ENCODE peak calls at places on chromosomes 2 and 18, in five cellular contexts. One of them, this sample, is unnamed.

GRCh38 chr2:181892795-181893435 is 1.4 kb downstream of the ITPRID2 start:
- DNase-seq in IMR-90: peak; percentile 58
- DNase-seq in H9: no peak
- DNase-seq in H1: no peak
- DNase-seq in mesenchymal stem cell: peak; percentile 40
- DNase-seq in this sample: no peak

GRCh38 chr2:232892221-232892620 is 22.2 kb downstream of the SNORC start:
- DNase-seq in IMR-90: no peak
- DNase-seq in H9: no peak
- DNase-seq in H1: no peak
- DNase-seq in mesenchymal stem cell: no peak
- DNase-seq in this sample: no peak

GRCh38 chr2:20600756-20601325 is 50.1 kb downstream of the HS1BP3 start:
- DNase-seq in IMR-90: no peak
- DNase-seq in H9: no peak
- DNase-seq in H1: no peak
- DNase-seq in mesenchymal stem cell: no peak
- DNase-seq in this sample: no peak

GRCh38 chr2:53913721-53914120 is 54.0 kb upstream of the GPR75 start:
- DNase-seq in IMR-90: peak; percentile 61
- DNase-seq in H9: no peak
- DNase-seq in H1: no peak
- DNase-seq in mesenchymal stem cell: peak; percentile 51
- DNase-seq in this sample: no peak

GRCh38 chr2:159243521-159243920 is 43.0 kb downstream of the WDSUB1 start:
- DNase-seq in IMR-90: no peak
- DNase-seq in H9: no peak
- DNase-seq in H1: no peak
- DNase-seq in mesenchymal stem cell: no peak
- DNase-seq in this sample: no peak

GRCh38 chr2:42748846-42749245 is 15.1 kb downstream of the OXER1 start:
- DNase-seq in IMR-90: no peak
- DNase-seq in H9: no peak
- DNase-seq in H1: no peak
- DNase-seq in mesenchymal stem cell: no peak
- DNase-seq in this sample: no peak

GRCh38 chr18:47602273-47602897 is 328.1 kb downstream of the SMAD2 start:
- DNase-seq in IMR-90: no peak
- DNase-seq in H9: no peak
- DNase-seq in H1: no peak
- DNase-seq in mesenchymal stem cell: no peak
- DNase-seq in this sample: no peak

GRCh38 chr2:176682278-176682677 is 413.0 kb downstream of the MTX2 start:
- DNase-seq in IMR-90: no peak
- DNase-seq in H9: no peak
- DNase-seq in H1: no peak
- DNase-seq in mesenchymal stem cell: peak; percentile 7
- DNase-seq in this sample: no peak

GRCh38 chr2:28358668-28359201 is 33.9 kb upstream of the FOSL2 start:
- DNase-seq in IMR-90: no peak
- DNase-seq in H9: no peak
- DNase-seq in H1: no peak
- DNase-seq in mesenchymal stem cell: no peak
- DNase-seq in this sample: no peak

GRCh38 chr2:69956580-69956979 is 4.9 kb downstream of the ASPRV1 start:
- DNase-seq in IMR-90: no peak
- DNase-seq in H9: no peak
- DNase-seq in H1: no peak
- DNase-seq in mesenchymal stem cell: no peak
- DNase-seq in this sample: no peak

GRCh38 chr2:31987454-31987853 is 23.4 kb downstream of the MEMO1 start:
- DNase-seq in IMR-90: peak; percentile 76
- DNase-seq in H9: no peak
- DNase-seq in H1: no peak
- DNase-seq in mesenchymal stem cell: peak; percentile 48
- DNase-seq in this sample: no peak

GRCh38 chr2:230794472-230794871 is 70.3 kb upstream of the ITM2C start:
- DNase-seq in IMR-90: peak; percentile 19
- DNase-seq in H9: no peak
- DNase-seq in H1: no peak
- DNase-seq in mesenchymal stem cell: peak; percentile 84
- DNase-seq in this sample: no peak

GRCh38 chr2:171159326-171160118 is 1.2 kb downstream of the TLK1 start:
- DNase-seq in IMR-90: peak; percentile 80
- DNase-seq in H9: peak; percentile 43
- DNase-seq in H1: peak; percentile 59
- DNase-seq in mesenchymal stem cell: peak; percentile 73
- DNase-seq in this sample: peak; percentile 37

GRCh38 chr2:44902767-44903166 is 38.7 kb upstream of the SIX3 start:
- DNase-seq in IMR-90: no peak
- DNase-seq in H9: no peak
- DNase-seq in H1: no peak
- DNase-seq in mesenchymal stem cell: no peak
- DNase-seq in this sample: no peak

GRCh38 chr2:196266855-196267254 is 95.5 kb upstream of the STK17B start:
- DNase-seq in IMR-90: no peak
- DNase-seq in H9: no peak
- DNase-seq in H1: no peak
- DNase-seq in mesenchymal stem cell: peak; percentile 35
- DNase-seq in this sample: no peak

GRCh38 chr2:46073540-46074018 is 223.6 kb upstream of the EPAS1 start:
- DNase-seq in IMR-90: peak; percentile 97
- DNase-seq in H9: no peak
- DNase-seq in H1: no peak
- DNase-seq in mesenchymal stem cell: peak; percentile 97
- DNase-seq in this sample: no peak

GRCh38 chr2:30487603-30488002 is 40.6 kb downstream of the LCLAT1 start:
- DNase-seq in IMR-90: no peak
- DNase-seq in H9: no peak
- DNase-seq in H1: no peak
- DNase-seq in mesenchymal stem cell: no peak
- DNase-seq in this sample: no peak

GRCh38 chr2:33022989-33023731 is 76.4 kb downstream of the LTBP1 start:
- DNase-seq in IMR-90: peak; percentile 95
- DNase-seq in H9: no peak
- DNase-seq in H1: no peak
- DNase-seq in mesenchymal stem cell: peak; percentile 90
- DNase-seq in this sample: no peak

GRCh38 chr2:234033885-234034284 is 16.6 kb upstream of the SPP2 start:
- DNase-seq in IMR-90: no peak
- DNase-seq in H9: no peak
- DNase-seq in H1: no peak
- DNase-seq in mesenchymal stem cell: no peak
- DNase-seq in this sample: no peak

GRCh38 chr18:13437801-13438506 is 219.4 kb downstream of the LDLRAD4 start:
- DNase-seq in IMR-90: no peak
- DNase-seq in H9: no peak
- DNase-seq in H1: no peak
- DNase-seq in mesenchymal stem cell: no peak
- DNase-seq in this sample: no peak

GRCh38 chr2:46849080-46849715 is 66.4 kb downstream of the MCFD2 start:
- DNase-seq in IMR-90: peak; percentile 76
- DNase-seq in H9: no peak
- DNase-seq in H1: no peak
- DNase-seq in mesenchymal stem cell: no peak
- DNase-seq in this sample: no peak

GRCh38 chr2:30601375-30601774 is 154.3 kb downstream of the LCLAT1 start:
- DNase-seq in IMR-90: no peak
- DNase-seq in H9: no peak
- DNase-seq in H1: no peak
- DNase-seq in mesenchymal stem cell: no peak
- DNase-seq in this sample: no peak

GRCh38 chr2:27029051-27029450 is 3.7 kb upstream of the TMEM214 start:
- DNase-seq in IMR-90: no peak
- DNase-seq in H9: no peak
- DNase-seq in H1: no peak
- DNase-seq in mesenchymal stem cell: no peak
- DNase-seq in this sample: no peak

GRCh38 chr2:156399224-156399949 is 36.8 kb upstream of the GPD2 start:
- DNase-seq in IMR-90: peak; percentile 62
- DNase-seq in H9: peak; percentile 39
- DNase-seq in H1: no peak
- DNase-seq in mesenchymal stem cell: peak; percentile 72
- DNase-seq in this sample: no peak

GRCh38 chr2:237458519-237458918 is 28.5 kb upstream of the MLPH start:
- DNase-seq in IMR-90: no peak
- DNase-seq in H9: no peak
- DNase-seq in H1: no peak
- DNase-seq in mesenchymal stem cell: no peak
- DNase-seq in this sample: no peak
- H3K9ac ChIP-seq in IMR-90: no peak overlapping the region
- H3K9ac ChIP-seq in H9: no peak overlapping the region
- H3K9ac ChIP-seq in H1: no peak overlapping the region
- H3K9ac ChIP-seq in mesenchymal stem cell: no peak overlapping the region
- H3K9ac ChIP-seq in this sample: no peak overlapping the region

DNA sequence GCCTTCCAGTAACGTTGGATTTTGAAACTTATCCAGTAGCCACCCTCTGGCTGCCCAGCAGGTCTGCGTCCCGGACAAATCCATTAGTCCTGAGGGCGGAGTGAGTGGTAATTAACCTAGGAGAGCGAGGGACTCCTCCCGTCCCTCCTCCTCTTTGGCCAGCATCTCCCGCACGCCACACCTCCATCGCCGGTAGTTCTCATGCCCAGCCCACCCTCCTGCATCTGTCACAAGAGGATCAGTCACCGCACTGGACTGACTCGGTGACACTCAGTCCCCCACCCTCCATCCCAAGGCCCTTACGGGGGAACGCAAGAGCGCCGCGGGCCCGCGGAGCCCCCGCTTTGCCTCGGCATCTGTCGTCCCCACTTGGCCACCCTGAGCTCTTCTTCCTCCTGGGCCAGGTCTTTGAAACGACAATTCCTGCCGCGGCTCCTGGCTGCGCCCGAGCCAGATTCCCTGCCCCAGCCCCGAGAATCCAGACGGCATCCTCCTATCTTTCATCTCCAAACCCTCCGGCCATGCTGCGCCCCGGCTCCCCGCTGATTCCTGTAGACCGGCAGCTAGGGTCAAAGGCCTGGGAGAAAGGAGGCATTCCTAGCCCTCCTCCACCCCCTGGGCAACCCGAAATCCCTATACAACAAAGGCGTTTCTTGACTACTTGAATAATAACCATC is 77.5 kb downstream of the EIF2AK3 start:
- DNase-seq in IMR-90: no peak
- DNase-seq in H9: peak; percentile 72
- DNase-seq in H1: peak; percentile 75
- DNase-seq in mesenchymal stem cell: no peak
- DNase-seq in this sample: peak; percentile 59
- H4K91ac ChIP-seq in IMR-90: no peak overlapping the region
- H4K91ac ChIP-seq in H9: no peak overlapping the region
- H4K91ac ChIP-seq in H1: no peak overlapping the region
- H4K91ac ChIP-seq in mesenchymal stem cell: no peak overlapping the region
- H4K91ac ChIP-seq in this sample: no peak overlapping the region

GRCh38 chr2:163259489-163259888 is 420.9 kb upstream of the KCNH7 start:
- DNase-seq in IMR-90: no peak
- DNase-seq in H9: no peak
- DNase-seq in H1: no peak
- DNase-seq in mesenchymal stem cell: peak; percentile 16
- DNase-seq in this sample: no peak
- H3K9ac ChIP-seq in IMR-90: no peak overlapping the region
- H3K9ac ChIP-seq in H9: no peak overlapping the region
- H3K9ac ChIP-seq in H1: no peak overlapping the region
- H3K9ac ChIP-seq in mesenchymal stem cell: no peak overlapping the region
- H3K9ac ChIP-seq in this sample: no peak overlapping the region

GRCh38 chr2:66434679-66435548 is at the start of gene MEIS1:
- DNase-seq in IMR-90: peak; percentile 100
- DNase-seq in H9: peak; percentile 90
- DNase-seq in H1: peak; percentile 78
- DNase-seq in mesenchymal stem cell: peak; percentile 99
- DNase-seq in this sample: no peak

GRCh38 chr2:66435549-66435875 is 587 bp downstream of the MEIS1 start:
- DNase-seq in IMR-90: no peak
- DNase-seq in H9: no peak
- DNase-seq in H1: no peak
- DNase-seq in mesenchymal stem cell: no peak
- DNase-seq in this sample: no peak

GRCh38 chr2:66432801-66433694 is 1.9 kb upstream of the MEIS1 start:
- DNase-seq in IMR-90: peak; percentile 98
- DNase-seq in H9: peak; percentile 93
- DNase-seq in H1: peak; percentile 88
- DNase-seq in mesenchymal stem cell: peak; percentile 98
- DNase-seq in this sample: peak; percentile 94

GRCh38 chr2:66433695-66433944 is 1.3 kb upstream of the MEIS1 start:
- DNase-seq in IMR-90: no peak
- DNase-seq in H9: no peak
- DNase-seq in H1: no peak
- DNase-seq in mesenchymal stem cell: no peak
- DNase-seq in this sample: no peak

GRCh38 chr2:66433945-66434678 is 813 bp upstream of the MEIS1 start:
- DNase-seq in IMR-90: peak; percentile 76
- DNase-seq in H9: peak; percentile 63
- DNase-seq in H1: peak; percentile 78
- DNase-seq in mesenchymal stem cell: peak; percentile 92
- DNase-seq in this sample: no peak
- H4K91ac ChIP-seq in IMR-90: peak overlapping the region; percentile 91
- H4K91ac ChIP-seq in H9: no peak overlapping the region
- H4K91ac ChIP-seq in H1: no peak overlapping the region
- H4K91ac ChIP-seq in mesenchymal stem cell: peak overlapping the region; percentile 94
- H4K91ac ChIP-seq in this sample: peak overlapping the region; percentile 64

DNA sequence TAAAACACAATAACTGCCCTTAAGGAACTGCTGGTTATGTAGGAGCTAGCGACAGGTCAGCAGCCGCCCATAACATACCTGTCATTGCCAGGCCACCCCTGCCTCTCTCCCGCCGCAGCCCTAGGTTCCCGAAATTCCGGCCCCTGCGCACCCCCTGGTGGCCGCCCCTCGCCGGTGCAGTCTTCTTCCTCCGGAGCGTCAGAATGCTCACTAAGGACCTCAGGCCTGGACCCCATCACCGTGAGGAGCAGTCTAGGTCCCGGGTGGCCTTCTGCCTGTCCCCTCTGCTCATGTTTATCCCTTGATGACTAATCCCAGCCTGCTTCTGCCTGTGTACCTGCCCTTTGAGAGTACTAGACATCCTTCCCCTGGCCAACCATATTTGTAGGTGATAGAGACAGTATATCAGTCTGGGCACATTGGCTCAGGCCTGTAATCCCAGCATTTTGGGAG is 115.7 kb upstream of the SLC1A4 start:
- DNase-seq in IMR-90: peak; percentile 22
- DNase-seq in H9: peak; percentile 92
- DNase-seq in H1: peak; percentile 99
- DNase-seq in mesenchymal stem cell: peak; percentile 59
- DNase-seq in this sample: peak; percentile 61
- H3K9ac ChIP-seq in IMR-90: no peak overlapping the region
- H3K9ac ChIP-seq in H9: no peak overlapping the region
- H3K9ac ChIP-seq in H1: no peak overlapping the region
- H3K9ac ChIP-seq in mesenchymal stem cell: peak overlapping the region; percentile 58
- H3K9ac ChIP-seq in this sample: no peak overlapping the region

This sample was measured in neuronal stem cell.